ENCODE peak calls at places on chromosomes 7 and 10, in five cellular contexts. One of them, this sample, is unnamed. For H3K4me1, the result is how much of the 10 kb centered on the place peaks cover.

GRCh38 chr7:32092346-32092745 is 22.1 kb upstream of the PDE1C start:
- DNase-seq in heart left ventricle: no peak
- DNase-seq in body of pancreas: no peak
- DNase-seq in HCT116: no peak
- DNase-seq in upper lobe of right lung: no peak
- DNase-seq in this sample: no peak

GRCh38 chr10:70355234-70356021 is 27.0 kb downstream of the LRRC20 start:
- DNase-seq in heart left ventricle: no peak
- DNase-seq in body of pancreas: no peak
- DNase-seq in HCT116: no peak
- DNase-seq in upper lobe of right lung: no peak
- DNase-seq in this sample: no peak

GRCh38 chr7:71761336-71761735 is 629.4 kb downstream of the GALNT17 start:
- DNase-seq in heart left ventricle: no peak
- DNase-seq in body of pancreas: no peak
- DNase-seq in HCT116: no peak
- DNase-seq in upper lobe of right lung: no peak
- DNase-seq in this sample: no peak

GRCh38 chr7:107398161-107398560 is 71.7 kb upstream of the GPR22 start:
- DNase-seq in heart left ventricle: no peak
- DNase-seq in body of pancreas: no peak
- DNase-seq in HCT116: no peak
- DNase-seq in upper lobe of right lung: no peak
- DNase-seq in this sample: no peak

GRCh38 chr7:32051128-32051527 is 19.1 kb downstream of the PDE1C start:
- DNase-seq in heart left ventricle: no peak
- DNase-seq in body of pancreas: no peak
- DNase-seq in HCT116: no peak
- DNase-seq in upper lobe of right lung: no peak
- DNase-seq in this sample: no peak

GRCh38 chr10:16965740-16966447 is 148.7 kb upstream of the RSU1 start:
- DNase-seq in heart left ventricle: no peak
- DNase-seq in body of pancreas: peak
- DNase-seq in HCT116: peak
- DNase-seq in upper lobe of right lung: no peak
- DNase-seq in this sample: no peak

GRCh38 chr7:4724648-4725013 is 42.5 kb downstream of the FOXK1 start:
- DNase-seq in heart left ventricle: no peak
- DNase-seq in body of pancreas: no peak
- DNase-seq in HCT116: no peak
- DNase-seq in upper lobe of right lung: no peak
- DNase-seq in this sample: no peak

GRCh38 chr10:89250814-89251416 is 660 bp downstream of the LIPA start:
- DNase-seq in heart left ventricle: no peak
- DNase-seq in body of pancreas: no peak
- DNase-seq in HCT116: no peak
- DNase-seq in upper lobe of right lung: no peak
- DNase-seq in this sample: no peak

GRCh38 chr7:137687556-137688280 is 159.1 kb downstream of the DGKI start:
- DNase-seq in heart left ventricle: no peak
- DNase-seq in body of pancreas: no peak
- DNase-seq in HCT116: no peak
- DNase-seq in upper lobe of right lung: no peak
- DNase-seq in this sample: no peak

GRCh38 chr10:32940321-32941264 is 17.4 kb downstream of the ITGB1 start:
- DNase-seq in heart left ventricle: no peak
- DNase-seq in body of pancreas: no peak
- DNase-seq in HCT116: no peak
- DNase-seq in upper lobe of right lung: no peak
- DNase-seq in this sample: no peak

GRCh38 chr10:32937824-32938482 is 20.1 kb downstream of the ITGB1 start:
- DNase-seq in heart left ventricle: no peak
- DNase-seq in body of pancreas: no peak
- DNase-seq in HCT116: no peak
- DNase-seq in upper lobe of right lung: no peak
- DNase-seq in this sample: no peak

GRCh38 chr10:32939296-32940111 is 18.5 kb downstream of the ITGB1 start:
- DNase-seq in heart left ventricle: no peak
- DNase-seq in body of pancreas: no peak
- DNase-seq in HCT116: no peak
- DNase-seq in upper lobe of right lung: no peak
- DNase-seq in this sample: no peak

GRCh38 chr10:32941357-32941756 is 16.7 kb downstream of the ITGB1 start:
- DNase-seq in heart left ventricle: no peak
- DNase-seq in body of pancreas: no peak
- DNase-seq in HCT116: no peak
- DNase-seq in upper lobe of right lung: no peak
- DNase-seq in this sample: no peak

DNA sequence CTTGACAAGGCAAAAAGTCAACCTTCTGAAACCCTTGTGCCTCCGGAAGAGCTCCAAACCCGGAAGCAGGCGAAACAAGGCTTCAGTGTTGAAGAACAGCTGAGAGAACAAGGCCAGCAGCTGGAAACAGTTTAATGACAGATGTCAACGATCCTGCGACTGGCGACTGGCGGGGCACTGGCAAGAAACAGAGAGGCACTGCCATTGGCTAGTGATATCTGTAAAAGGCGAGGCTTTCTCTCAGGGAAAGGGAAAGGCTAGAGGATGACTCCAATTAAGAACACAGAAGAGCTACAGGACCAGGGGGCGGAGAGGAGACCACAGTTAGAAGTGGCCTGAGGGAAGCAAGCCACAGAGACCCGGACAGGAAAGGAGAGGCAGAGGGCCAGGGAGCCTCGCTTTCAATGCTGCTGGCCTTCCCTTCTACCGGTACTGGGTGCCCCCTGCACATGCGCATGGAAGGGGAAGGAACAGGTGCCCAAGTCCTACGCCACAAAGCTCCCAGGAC is 19.4 kb downstream of the ITGB1 start:
- DNase-seq in heart left ventricle: no peak
- DNase-seq in body of pancreas: peak
- DNase-seq in HCT116: no peak
- DNase-seq in upper lobe of right lung: no peak
- DNase-seq in this sample: no peak
- H3K4me1 ChIP-seq in heart left ventricle: half or more
- H3K4me1 ChIP-seq in body of pancreas: half or more
- H3K4me1 ChIP-seq in HCT116: under half
- H3K4me1 ChIP-seq in upper lobe of right lung: half or more
- H3K4me1 ChIP-seq in this sample: under half

DNA sequence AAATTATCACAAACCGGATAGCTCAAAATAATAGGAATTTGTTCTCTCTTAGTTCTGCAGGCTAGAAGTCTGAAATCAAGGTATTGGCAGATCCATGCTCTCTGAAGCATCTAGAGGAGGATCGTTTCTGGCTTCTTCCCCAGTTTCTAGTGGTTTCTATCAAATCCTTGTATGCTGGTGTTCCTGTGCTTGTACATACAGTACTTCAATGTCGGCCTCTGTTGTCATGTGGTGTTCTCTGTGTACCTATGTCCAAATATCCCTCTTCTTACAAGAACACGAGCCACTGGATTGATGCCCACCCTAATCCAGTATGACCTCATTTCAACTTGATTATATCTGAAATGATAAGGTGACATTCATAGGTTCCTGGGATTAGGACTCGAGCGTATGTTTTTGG is 9.8 kb upstream of the TAX1BP1 start:
- DNase-seq in heart left ventricle: no peak
- DNase-seq in body of pancreas: no peak
- DNase-seq in HCT116: no peak
- DNase-seq in upper lobe of right lung: no peak
- DNase-seq in this sample: no peak
- H3K4me3 ChIP-seq in heart left ventricle: no peak
- H3K4me3 ChIP-seq in body of pancreas: no peak
- H3K4me3 ChIP-seq in HCT116: no peak
- H3K4me3 ChIP-seq in upper lobe of right lung: no peak
- H3K4me3 ChIP-seq in this sample: no peak

GRCh38 chr7:47782792-47783191 is 165.5 kb downstream of the PKD1L1 start:
- DNase-seq in heart left ventricle: no peak
- DNase-seq in body of pancreas: no peak
- DNase-seq in HCT116: no peak
- DNase-seq in upper lobe of right lung: no peak
- DNase-seq in this sample: no peak

GRCh38 chr7:47785923-47786556 is 162.2 kb downstream of the PKD1L1 start:
- DNase-seq in heart left ventricle: no peak
- DNase-seq in body of pancreas: no peak
- DNase-seq in HCT116: no peak
- DNase-seq in upper lobe of right lung: no peak
- DNase-seq in this sample: no peak

GRCh38 chr7:47786557-47787248 is 161.6 kb downstream of the PKD1L1 start:
- DNase-seq in heart left ventricle: no peak
- DNase-seq in body of pancreas: peak
- DNase-seq in HCT116: peak
- DNase-seq in upper lobe of right lung: no peak
- DNase-seq in this sample: peak

GRCh38 chr7:47782022-47782421 is 166.2 kb downstream of the PKD1L1 start:
- DNase-seq in heart left ventricle: no peak
- DNase-seq in body of pancreas: no peak
- DNase-seq in HCT116: no peak
- DNase-seq in upper lobe of right lung: no peak
- DNase-seq in this sample: no peak

DNA sequence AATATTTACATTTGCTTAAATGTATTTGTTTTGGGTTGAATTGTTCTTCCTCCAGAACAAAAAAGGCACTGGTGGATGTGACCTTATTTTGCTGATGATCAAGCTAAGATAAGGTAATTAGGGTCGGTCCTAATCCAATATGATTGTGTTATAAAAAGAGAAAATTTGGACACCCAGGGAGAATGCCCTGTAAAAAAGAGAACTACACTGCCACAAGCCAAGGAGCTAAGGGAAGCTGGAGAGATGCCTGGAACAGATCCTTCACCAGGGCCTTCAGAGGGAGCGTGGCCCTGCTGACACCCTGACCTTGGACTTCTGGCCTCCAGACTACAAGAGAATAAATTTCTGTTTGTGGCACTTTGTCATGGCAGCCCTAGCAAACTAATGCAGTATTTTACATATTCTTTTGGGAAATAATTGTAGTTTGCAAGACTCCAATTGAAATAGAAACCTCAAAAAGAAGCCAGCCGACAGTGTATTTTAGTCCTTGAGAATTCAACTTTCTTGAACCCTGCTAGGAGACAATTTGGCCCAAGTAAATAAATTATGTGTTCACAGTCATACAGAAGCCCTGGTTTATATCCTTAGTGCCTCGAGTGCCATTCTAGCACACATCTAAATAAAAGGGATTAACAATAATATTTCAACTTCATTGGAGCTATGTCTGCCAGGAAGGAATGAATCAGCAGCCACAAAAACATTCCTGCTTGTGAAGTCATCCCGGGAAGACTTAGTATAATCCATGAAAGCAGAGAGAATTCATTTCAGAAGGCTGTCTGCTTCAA is 164.6 kb downstream of the PKD1L1 start:
- DNase-seq in heart left ventricle: no peak
- DNase-seq in body of pancreas: no peak
- DNase-seq in HCT116: peak
- DNase-seq in upper lobe of right lung: no peak
- DNase-seq in this sample: no peak
- H3K4me1 ChIP-seq in heart left ventricle: under half
- H3K4me1 ChIP-seq in body of pancreas: under half
- H3K4me1 ChIP-seq in HCT116: half or more
- H3K4me1 ChIP-seq in upper lobe of right lung: under half
- H3K4me1 ChIP-seq in this sample: under half

DNA sequence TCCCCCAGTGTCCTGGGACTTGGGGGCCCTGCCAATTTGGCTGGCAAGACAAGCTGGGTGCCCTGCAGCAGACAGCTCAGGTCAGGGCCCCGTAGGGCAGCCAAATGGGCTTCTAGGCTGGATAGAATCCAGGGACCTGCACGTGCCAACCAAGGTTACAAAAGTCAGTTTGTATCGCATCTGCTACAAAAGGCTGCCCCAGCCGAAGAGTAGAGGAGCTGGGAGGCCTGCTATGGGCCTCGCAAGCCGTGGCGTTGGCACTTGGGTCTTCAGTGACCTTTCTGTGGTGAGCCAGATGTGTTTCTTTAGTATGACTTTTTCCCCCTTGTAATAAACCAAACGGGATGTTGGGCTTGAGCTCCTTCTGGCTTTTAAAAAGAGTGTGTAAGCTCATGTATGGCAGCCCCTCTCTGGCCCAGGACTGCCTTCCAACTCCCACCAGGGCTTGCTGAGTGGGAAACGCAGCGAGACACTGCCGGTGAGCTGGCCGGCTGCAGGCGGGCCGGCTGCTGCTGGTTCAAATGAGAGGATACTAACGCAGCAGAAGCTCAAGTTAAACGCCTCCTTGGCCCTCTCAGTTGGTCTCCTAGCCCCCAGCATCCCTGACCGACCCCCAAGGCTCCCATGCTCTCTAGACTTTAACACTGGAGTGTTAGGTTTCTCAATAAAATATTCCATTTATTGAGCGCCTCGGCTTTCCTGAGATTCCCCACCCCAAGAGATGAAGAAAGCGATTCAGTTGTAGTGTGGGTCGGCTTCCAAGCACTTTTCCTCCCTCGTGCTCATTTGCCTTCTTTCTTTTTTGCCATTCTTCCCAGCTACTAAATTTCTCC is 3.1 kb upstream of the HOXA10 start:
- DNase-seq in heart left ventricle: peak
- DNase-seq in body of pancreas: peak
- DNase-seq in HCT116: no peak
- DNase-seq in upper lobe of right lung: peak
- DNase-seq in this sample: no peak
- H3K4me3 ChIP-seq in heart left ventricle: no peak
- H3K4me3 ChIP-seq in body of pancreas: no peak
- H3K4me3 ChIP-seq in HCT116: no peak
- H3K4me3 ChIP-seq in upper lobe of right lung: no peak
- H3K4me3 ChIP-seq in this sample: peak

GRCh38 chr10:26801831-26802230 is 58.9 kb downstream of the ABI1 start:
- DNase-seq in heart left ventricle: no peak
- DNase-seq in body of pancreas: no peak
- DNase-seq in HCT116: no peak
- DNase-seq in upper lobe of right lung: no peak
- DNase-seq in this sample: no peak

GRCh38 chr10:26800468-26800867 is 60.3 kb downstream of the ABI1 start:
- DNase-seq in heart left ventricle: no peak
- DNase-seq in body of pancreas: no peak
- DNase-seq in HCT116: no peak
- DNase-seq in upper lobe of right lung: no peak
- DNase-seq in this sample: no peak

GRCh38 chr10:26802527-26802926 is 58.2 kb downstream of the ABI1 start:
- DNase-seq in heart left ventricle: no peak
- DNase-seq in body of pancreas: no peak
- DNase-seq in HCT116: no peak
- DNase-seq in upper lobe of right lung: no peak
- DNase-seq in this sample: no peak

GRCh38 chr10:26799342-26799741 is 61.4 kb downstream of the ABI1 start:
- DNase-seq in heart left ventricle: no peak
- DNase-seq in body of pancreas: no peak
- DNase-seq in HCT116: no peak
- DNase-seq in upper lobe of right lung: no peak
- DNase-seq in this sample: no peak

DNA sequence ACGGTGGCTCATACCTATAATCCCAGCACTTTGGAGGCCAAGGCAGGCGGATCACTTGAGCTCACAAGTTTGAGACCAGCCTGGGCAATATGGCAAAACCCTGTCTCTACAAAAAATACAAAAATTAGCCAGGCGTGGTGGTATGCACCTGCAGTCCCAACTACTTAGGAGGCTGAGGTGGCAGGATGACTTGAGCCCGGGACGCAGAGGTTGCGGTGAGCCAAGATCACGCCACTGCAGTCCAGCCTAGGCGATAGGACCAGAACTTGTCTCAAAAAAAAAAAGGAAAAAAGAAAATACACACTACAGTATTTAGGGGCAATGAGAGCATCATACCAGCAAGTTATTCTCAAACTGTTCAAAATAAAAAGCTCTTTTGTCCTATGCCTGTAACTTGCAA is 59.5 kb downstream of the ABI1 start:
- DNase-seq in heart left ventricle: no peak
- DNase-seq in body of pancreas: no peak
- DNase-seq in HCT116: no peak
- DNase-seq in upper lobe of right lung: no peak
- DNase-seq in this sample: no peak
- H3K4me1 ChIP-seq in heart left ventricle: half or more
- H3K4me1 ChIP-seq in body of pancreas: under half
- H3K4me1 ChIP-seq in HCT116: under half
- H3K4me1 ChIP-seq in upper lobe of right lung: under half
- H3K4me1 ChIP-seq in this sample: under half